ENCODE peak calls at places on chromosomes 7 and 10, in seven cellular contexts. One of them, this sample, is unnamed.

GRCh38 chr7:22730921-22731654 is 4.1 kb downstream of the IL6 start:
- DNase-seq in astrocyte: peak; percentile 80
- DNase-seq in IMR-90: peak; percentile 76
- DNase-seq in Panc1: peak; percentile 83
- DNase-seq in small intestine: no peak
- DNase-seq in upper lobe of right lung: no peak
- DNase-seq in PC-3: peak; percentile 94
- DNase-seq in this sample: no peak

GRCh38 chr10:62471718-62472117 is 97.5 kb downstream of the ZNF365 start:
- DNase-seq in astrocyte: peak; percentile 24
- DNase-seq in IMR-90: peak; percentile 34
- DNase-seq in Panc1: no peak
- DNase-seq in small intestine: no peak
- DNase-seq in upper lobe of right lung: no peak
- DNase-seq in PC-3: no peak
- DNase-seq in this sample: no peak

GRCh38 chr10:63666836-63667383 is 145.7 kb downstream of the REEP3 start:
- DNase-seq in astrocyte: peak; percentile 98
- DNase-seq in IMR-90: peak; percentile 94
- DNase-seq in Panc1: no peak
- DNase-seq in small intestine: no peak
- DNase-seq in upper lobe of right lung: no peak
- DNase-seq in PC-3: peak; percentile 96
- DNase-seq in this sample: no peak

GRCh38 chr7:143372070-143372469 is 9.1 kb upstream of the ZYX start:
- DNase-seq in astrocyte: no peak
- DNase-seq in IMR-90: no peak
- DNase-seq in Panc1: no peak
- DNase-seq in small intestine: peak; percentile 73
- DNase-seq in upper lobe of right lung: no peak
- DNase-seq in PC-3: peak; percentile 81
- DNase-seq in this sample: no peak

GRCh38 chr10:133438711-133439273 is 14.4 kb upstream of the SPRN start:
- DNase-seq in astrocyte: no peak
- DNase-seq in IMR-90: no peak
- DNase-seq in Panc1: peak; percentile 30
- DNase-seq in small intestine: peak; percentile 12
- DNase-seq in upper lobe of right lung: no peak
- DNase-seq in PC-3: peak; percentile 63
- DNase-seq in this sample: no peak

GRCh38 chr10:129913021-129913695 is 50.9 kb downstream of the EBF3 start:
- DNase-seq in astrocyte: no peak
- DNase-seq in IMR-90: no peak
- DNase-seq in Panc1: no peak
- DNase-seq in small intestine: no peak
- DNase-seq in upper lobe of right lung: peak; percentile 22
- DNase-seq in PC-3: no peak
- DNase-seq in this sample: no peak

GRCh38 chr10:62560207-62560819 is 186.1 kb downstream of the ZNF365 start:
- DNase-seq in astrocyte: peak; percentile 76
- DNase-seq in IMR-90: peak; percentile 79
- DNase-seq in Panc1: no peak
- DNase-seq in small intestine: no peak
- DNase-seq in upper lobe of right lung: no peak
- DNase-seq in PC-3: peak; percentile 42
- DNase-seq in this sample: no peak

GRCh38 chr10:88271736-88272135 is 311.4 kb downstream of the RNLS start:
- DNase-seq in astrocyte: no peak
- DNase-seq in IMR-90: peak; percentile 43
- DNase-seq in Panc1: no peak
- DNase-seq in small intestine: no peak
- DNase-seq in upper lobe of right lung: no peak
- DNase-seq in PC-3: no peak
- DNase-seq in this sample: no peak

GRCh38 chr10:124145109-124145860 is 51.9 kb upstream of the CHST15 start:
- DNase-seq in astrocyte: no peak
- DNase-seq in IMR-90: no peak
- DNase-seq in Panc1: no peak
- DNase-seq in small intestine: peak; percentile 5
- DNase-seq in upper lobe of right lung: peak; percentile 73
- DNase-seq in PC-3: no peak
- DNase-seq in this sample: no peak

GRCh38 chr10:132555648-132556575 is 18.3 kb downstream of the INPP5A start:
- DNase-seq in astrocyte: no peak
- DNase-seq in IMR-90: no peak
- DNase-seq in Panc1: no peak
- DNase-seq in small intestine: no peak
- DNase-seq in upper lobe of right lung: peak; percentile 61
- DNase-seq in PC-3: no peak
- DNase-seq in this sample: no peak

GRCh38 chr7:38222481-38223096 is 44.5 kb downstream of the STARD3NL start:
- DNase-seq in astrocyte: no peak
- DNase-seq in IMR-90: peak; percentile 62
- DNase-seq in Panc1: peak; percentile 54
- DNase-seq in small intestine: peak; percentile 83
- DNase-seq in upper lobe of right lung: no peak
- DNase-seq in PC-3: peak; percentile 79
- DNase-seq in this sample: peak; percentile 39

GRCh38 chr7:30201161-30201666 is 66.4 kb downstream of the MTURN start:
- DNase-seq in astrocyte: no peak
- DNase-seq in IMR-90: no peak
- DNase-seq in Panc1: no peak
- DNase-seq in small intestine: no peak
- DNase-seq in upper lobe of right lung: no peak
- DNase-seq in PC-3: no peak
- DNase-seq in this sample: no peak

GRCh38 chr7:85074-85945 is 107.1 kb upstream of the FAM20C start:
- DNase-seq in astrocyte: peak; percentile 84
- DNase-seq in IMR-90: peak; percentile 54
- DNase-seq in Panc1: no peak
- DNase-seq in small intestine: no peak
- DNase-seq in upper lobe of right lung: no peak
- DNase-seq in PC-3: peak; percentile 16
- DNase-seq in this sample: no peak

GRCh38 chr10:119268871-119269506 is 61.6 kb downstream of the GRK5 start:
- DNase-seq in astrocyte: no peak
- DNase-seq in IMR-90: peak; percentile 45
- DNase-seq in Panc1: no peak
- DNase-seq in small intestine: no peak
- DNase-seq in upper lobe of right lung: peak; percentile 54
- DNase-seq in PC-3: no peak
- DNase-seq in this sample: no peak

GRCh38 chr7:138981332-138982203 is at the start of gene KIAA1549:
- DNase-seq in astrocyte: peak; percentile 39
- DNase-seq in IMR-90: peak; percentile 64
- DNase-seq in Panc1: no peak
- DNase-seq in small intestine: peak; percentile 65
- DNase-seq in upper lobe of right lung: peak; percentile 86
- DNase-seq in PC-3: peak; percentile 77
- DNase-seq in this sample: no peak

GRCh38 chr7:43758029-43758860 is at the start of gene BLVRA:
- DNase-seq in astrocyte: peak; percentile 18
- DNase-seq in IMR-90: peak; percentile 18
- DNase-seq in Panc1: no peak
- DNase-seq in small intestine: peak; percentile 15
- DNase-seq in upper lobe of right lung: peak; percentile 93
- DNase-seq in PC-3: peak; percentile 44
- DNase-seq in this sample: no peak

GRCh38 chr10:43888551-43888950 is 239.9 kb upstream of the ZNF32 start:
- DNase-seq in astrocyte: peak; percentile 87
- DNase-seq in IMR-90: peak; percentile 95
- DNase-seq in Panc1: no peak
- DNase-seq in small intestine: no peak
- DNase-seq in upper lobe of right lung: no peak
- DNase-seq in PC-3: peak; percentile 79
- DNase-seq in this sample: no peak

GRCh38 chr7:132653364-132653930 is 77.2 kb upstream of the PLXNA4 start:
- DNase-seq in astrocyte: no peak
- DNase-seq in IMR-90: no peak
- DNase-seq in Panc1: no peak
- DNase-seq in small intestine: no peak
- DNase-seq in upper lobe of right lung: no peak
- DNase-seq in PC-3: no peak
- DNase-seq in this sample: no peak

GRCh38 chr7:123633553-123633952 is 22.1 kb upstream of the LMOD2 start:
- DNase-seq in astrocyte: peak; percentile 77
- DNase-seq in IMR-90: peak; percentile 77
- DNase-seq in Panc1: no peak
- DNase-seq in small intestine: no peak
- DNase-seq in upper lobe of right lung: no peak
- DNase-seq in PC-3: peak; percentile 80
- DNase-seq in this sample: no peak

GRCh38 chr7:55127135-55127551 is 108.3 kb downstream of the EGFR start:
- DNase-seq in astrocyte: no peak
- DNase-seq in IMR-90: no peak
- DNase-seq in Panc1: no peak
- DNase-seq in small intestine: no peak
- DNase-seq in upper lobe of right lung: no peak
- DNase-seq in PC-3: no peak
- DNase-seq in this sample: no peak

GRCh38 chr7:121744319-121744718 is 128.6 kb upstream of the PTPRZ1 start:
- DNase-seq in astrocyte: no peak
- DNase-seq in IMR-90: no peak
- DNase-seq in Panc1: no peak
- DNase-seq in small intestine: peak; percentile 66
- DNase-seq in upper lobe of right lung: no peak
- DNase-seq in PC-3: no peak
- DNase-seq in this sample: no peak
- H3K4me1 ChIP-seq in astrocyte: no peaks in the 10 kb centered on the region
- H3K4me1 ChIP-seq in IMR-90: no peaks in the 10 kb centered on the region
- H3K4me1 ChIP-seq in Panc1: no peaks in the 10 kb centered on the region
- H3K4me1 ChIP-seq in small intestine: peaks cover 2% of the 10 kb centered on the region
- H3K4me1 ChIP-seq in upper lobe of right lung: no peaks in the 10 kb centered on the region
- H3K4me1 ChIP-seq in PC-3: no peaks in the 10 kb centered on the region
- H3K4me1 ChIP-seq in this sample: no peaks in the 10 kb centered on the region

GRCh38 chr7:103446046-103446520 is at the start of gene SLC26A5:
- DNase-seq in astrocyte: no peak
- DNase-seq in IMR-90: no peak
- DNase-seq in Panc1: no peak
- DNase-seq in small intestine: peak; percentile 68
- DNase-seq in upper lobe of right lung: peak; percentile 82
- DNase-seq in PC-3: peak; percentile 75
- DNase-seq in this sample: no peak

GRCh38 chr7:103439661-103440060 is 6.3 kb downstream of the SLC26A5 start:
- DNase-seq in astrocyte: no peak
- DNase-seq in IMR-90: no peak
- DNase-seq in Panc1: no peak
- DNase-seq in small intestine: no peak
- DNase-seq in upper lobe of right lung: no peak
- DNase-seq in PC-3: no peak
- DNase-seq in this sample: no peak

GRCh38 chr7:103447073-103447960 is 1.3 kb upstream of the SLC26A5 start:
- DNase-seq in astrocyte: peak; percentile 9
- DNase-seq in IMR-90: peak; percentile 62
- DNase-seq in Panc1: peak; percentile 46
- DNase-seq in small intestine: peak; percentile 45
- DNase-seq in upper lobe of right lung: no peak
- DNase-seq in PC-3: peak; percentile 75
- DNase-seq in this sample: peak; percentile 55

DNA sequence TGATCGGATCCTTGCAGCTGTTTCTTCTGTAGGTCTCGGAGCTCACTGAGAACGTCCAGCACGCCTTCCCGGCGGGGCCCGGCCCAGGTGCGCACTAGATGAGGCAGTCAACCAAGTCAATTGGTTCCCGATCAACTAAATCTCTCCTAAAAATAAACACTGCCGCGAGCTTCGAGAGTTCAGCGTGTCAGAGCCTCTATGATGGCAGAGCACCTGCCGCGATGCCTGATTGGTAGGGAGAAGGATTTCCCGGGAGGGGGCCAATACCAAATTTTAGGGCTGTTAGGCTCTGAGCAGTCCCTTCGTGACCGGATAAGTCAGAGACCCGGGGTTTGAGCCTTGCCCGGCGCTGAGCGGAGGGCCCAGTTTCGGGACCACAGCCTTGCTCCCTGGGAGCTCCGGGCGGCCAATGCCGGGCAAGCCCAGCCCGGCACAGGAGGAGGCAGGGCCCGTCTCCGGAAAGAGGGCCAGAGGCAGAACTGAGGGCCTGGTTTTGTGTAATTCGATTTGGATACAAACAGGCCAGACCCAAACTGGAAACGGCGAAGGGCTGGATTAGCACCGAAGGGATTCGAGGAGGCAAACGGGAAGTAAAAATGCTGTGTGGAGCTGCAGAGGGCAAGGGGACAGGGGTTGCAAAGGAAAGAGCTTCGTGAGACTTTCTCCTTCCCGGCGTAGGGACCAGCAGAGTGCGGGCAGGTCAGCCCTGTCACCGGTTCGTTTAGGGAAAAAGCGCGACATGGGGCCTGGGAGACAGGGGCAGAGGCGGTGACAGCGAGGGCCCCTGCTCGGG is 583 bp downstream of the SLC26A5 start:
- DNase-seq in astrocyte: no peak
- DNase-seq in IMR-90: no peak
- DNase-seq in Panc1: no peak
- DNase-seq in small intestine: peak; percentile 20
- DNase-seq in upper lobe of right lung: no peak
- DNase-seq in PC-3: no peak
- DNase-seq in this sample: no peak
- H3K4me3 ChIP-seq in astrocyte: peak overlapping the region; percentile 49
- H3K4me3 ChIP-seq in IMR-90: peak overlapping the region; percentile 13
- H3K4me3 ChIP-seq in Panc1: peak overlapping the region; percentile 27
- H3K4me3 ChIP-seq in small intestine: no peak overlapping the region
- H3K4me3 ChIP-seq in upper lobe of right lung: peak overlapping the region; percentile 42
- H3K4me3 ChIP-seq in PC-3: peak overlapping the region; percentile 71
- H3K4me3 ChIP-seq in this sample: peak overlapping the region; percentile 25

DNA sequence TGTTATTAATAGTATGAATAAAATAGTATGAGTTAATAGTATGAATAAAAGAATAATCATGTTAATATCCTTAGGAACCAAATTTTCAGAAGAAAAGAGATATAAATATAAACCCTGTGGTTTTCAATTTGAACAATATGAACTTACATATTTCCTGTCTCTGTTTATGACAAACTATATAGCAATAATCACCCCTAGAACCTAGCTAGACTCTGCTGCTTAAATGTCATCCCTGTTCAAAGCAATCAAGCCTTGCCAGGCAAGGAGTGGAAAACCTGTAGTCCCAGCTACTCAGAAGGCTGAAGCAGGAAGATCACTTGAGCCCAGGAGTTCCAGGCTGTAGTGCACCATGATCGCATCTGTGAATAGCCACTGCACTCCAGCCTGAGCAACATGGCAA is 36.5 kb downstream of the P4HA1 start:
- DNase-seq in astrocyte: no peak
- DNase-seq in IMR-90: no peak
- DNase-seq in Panc1: no peak
- DNase-seq in small intestine: no peak
- DNase-seq in upper lobe of right lung: no peak
- DNase-seq in PC-3: no peak
- DNase-seq in this sample: no peak
- H3K36me3 ChIP-seq in astrocyte: peaks cover 2% of the 10 kb centered on the region
- H3K36me3 ChIP-seq in IMR-90: peaks cover 38% of the 10 kb centered on the region
- H3K36me3 ChIP-seq in Panc1: peaks cover 10% of the 10 kb centered on the region
- H3K36me3 ChIP-seq in small intestine: no peaks in the 10 kb centered on the region
- H3K36me3 ChIP-seq in upper lobe of right lung: peaks cover 47% of the 10 kb centered on the region
- H3K36me3 ChIP-seq in PC-3: peaks cover 37% of the 10 kb centered on the region
- H3K36me3 ChIP-seq in this sample: no peaks in the 10 kb centered on the region

DNA sequence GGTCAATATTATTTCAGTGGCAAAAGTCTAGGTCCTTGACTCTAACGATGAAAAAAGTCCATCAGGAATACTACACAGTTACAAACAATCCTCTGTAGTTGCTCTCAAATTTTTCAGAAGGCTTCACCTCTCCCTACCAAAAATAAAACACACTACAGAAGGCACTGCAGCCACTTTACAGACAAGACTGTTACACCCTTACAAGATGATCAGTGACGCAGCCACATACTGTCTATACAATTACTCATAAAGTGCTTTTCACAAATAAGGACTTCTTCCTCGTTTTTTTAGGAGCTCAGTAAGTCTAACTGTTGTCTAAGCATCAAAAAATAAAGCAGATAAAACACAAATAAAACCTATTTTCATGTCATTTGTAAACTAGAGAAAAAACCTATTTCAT is 27.1 kb downstream of the NDUFB2 start:
- DNase-seq in astrocyte: no peak
- DNase-seq in IMR-90: no peak
- DNase-seq in Panc1: no peak
- DNase-seq in small intestine: no peak
- DNase-seq in upper lobe of right lung: no peak
- DNase-seq in PC-3: no peak
- DNase-seq in this sample: no peak
- H3K4me1 ChIP-seq in astrocyte: peaks cover 3% of the 10 kb centered on the region
- H3K4me1 ChIP-seq in IMR-90: no peaks in the 10 kb centered on the region
- H3K4me1 ChIP-seq in Panc1: no peaks in the 10 kb centered on the region
- H3K4me1 ChIP-seq in small intestine: no peaks in the 10 kb centered on the region
- H3K4me1 ChIP-seq in upper lobe of right lung: peaks cover 11% of the 10 kb centered on the region
- H3K4me1 ChIP-seq in PC-3: peaks cover 9% of the 10 kb centered on the region
- H3K4me1 ChIP-seq in this sample: no peaks in the 10 kb centered on the region